ENCODE peak calls at places on chromosomes 3 and 15, in ten cellular contexts. M is GM23248; A is astrocyte; F is aorta; W is transverse colon; H is CD8-positive, alpha-beta T cell; Q is small intestine; R is NT2/D1; X is IMR-90; I is mucosa of descending colon. B is an unnamed sample. For H3K36me3, the result is how much of the 10 kb centered on the place peaks cover.

GRCh38 chr3:2096196-2096595 is 2.5 kb upstream of the CNTN4 start:
- DNase-seq in M (no peak), A (no peak), F (no peak), W (no peak), H (no peak), Q (no peak), R (no peak), X (no peak), I (no peak), B (no peak)

GRCh38 chr3:32819581-32820348 is 2.0 kb downstream of the TRIM71 start:
- DNase-seq in M (no peak), A (no peak), F (peak), W (no peak), H (no peak), Q (no peak), R (no peak), X (no peak), I (no peak), B (no peak)

GRCh38 chr3:188915137-188915536 is 256.6 kb upstream of the TPRG1 start:
- DNase-seq in M (peak), A (peak), F (no peak), W (no peak), H (no peak), Q (no peak), R (no peak), X (peak), I (no peak), B (no peak)

GRCh38 chr3:58214484-58215316 is 3.9 kb upstream of the DNASE1L3 start:
- DNase-seq in M (peak), A (no peak), F (no peak), W (peak), H (no peak), Q (no peak), R (no peak), X (peak), I (peak), B (no peak)

GRCh38 chr15:79296583-79296982 is 14.1 kb downstream of the ANKRD34C start:
- DNase-seq in M (no peak), A (no peak), F (no peak), W (no peak), H (no peak), Q (no peak), R (no peak), X (no peak), I (no peak), B (no peak)

GRCh38 chr3:79497447-79498111 is 270.2 kb downstream of the ROBO1 start:
- DNase-seq in M (peak), A (no peak), F (no peak), W (no peak), H (no peak), Q (no peak), R (no peak), X (peak), I (no peak), B (no peak)

GRCh38 chr3:12303532-12303931 is 14.7 kb downstream of the PPARG start:
- DNase-seq in M (peak), A (peak), F (no peak), W (no peak), H (no peak), Q (no peak), R (no peak), X (peak), I (no peak), B (peak)

GRCh38 chr3:174581551-174581950 is 277.6 kb upstream of the NAALADL2 start:
- DNase-seq in M (peak), A (no peak), F (no peak), W (no peak), H (no peak), Q (no peak), R (no peak), X (no peak), I (no peak), B (no peak)

GRCh38 chr15:63291507-63291906 is 14.1 kb downstream of the APH1B start:
- DNase-seq in M (peak), A (peak), F (no peak), W (no peak), H (no peak), Q (no peak), R (no peak), X (peak), I (no peak), B (peak)

GRCh38 chr3:119786409-119786808 is 4.5 kb downstream of the NR1I2 start:
- DNase-seq in M (no peak), A (no peak), F (no peak), W (no peak), H (no peak), Q (peak), R (no peak), X (no peak), I (no peak), B (no peak)
- H3K4me3 ChIP-seq in M (no peak), A (no peak), F (no peak), W (no peak), H (no peak), Q (no peak), R (no peak), X (no peak), I (no peak), B (no peak)

GRCh38 chr3:187041362-187042061 is 97.8 kb downstream of the RPL39L start:
- DNase-seq in M (peak), A (peak), F (no peak), W (no peak), H (peak), Q (peak), R (no peak), X (peak), I (no peak), B (no peak)

GRCh38 chr3:187042062-187042745 is 97.1 kb downstream of the RPL39L start:
- DNase-seq in M (no peak), A (no peak), F (no peak), W (no peak), H (no peak), Q (no peak), R (no peak), X (no peak), I (no peak), B (no peak)

GRCh38 chr3:187044871-187045552 is 94.3 kb downstream of the RPL39L start:
- DNase-seq in M (no peak), A (no peak), F (no peak), W (peak), H (no peak), Q (no peak), R (no peak), X (no peak), I (peak), B (no peak)

GRCh38 chr3:187044206-187044605 is 95.1 kb downstream of the RPL39L start:
- DNase-seq in M (no peak), A (no peak), F (no peak), W (no peak), H (no peak), Q (no peak), R (no peak), X (no peak), I (peak), B (no peak)

GRCh38 chr3:187042874-187043458 is 96.3 kb downstream of the RPL39L start:
- DNase-seq in M (no peak), A (no peak), F (no peak), W (no peak), H (no peak), Q (no peak), R (no peak), X (no peak), I (no peak), B (no peak)
- H3K36me3 ChIP-seq in M (under half), A (under half), F (under half), W (under half), H (under half), Q (under half), R (under half), X (under half), I (under half), B (under half)

GRCh38 chr3:29513236-29513635 is 232.4 kb downstream of the RBMS3 start:
- DNase-seq in M (peak), A (peak), F (no peak), W (no peak), H (no peak), Q (no peak), R (no peak), X (peak), I (no peak), B (no peak)
- H3K4me3 ChIP-seq in M (peak), A (peak), F (peak), W (no peak), H (no peak), Q (no peak), R (no peak), X (no peak), I (no peak), B (no peak)

GRCh38 chr3:105528956-105529355 is 162.2 kb downstream of the ALCAM start:
- DNase-seq in M (no peak), A (no peak), F (no peak), W (no peak), H (no peak), Q (no peak), R (no peak), X (no peak), I (no peak), B (no peak)
- H3K36me3 ChIP-seq in M (under half), A (under half), F (under half), W (under half), H (under half), Q (under half), R (under half), X (under half), I (under half), B (under half)

GRCh38 chr3:62370112-62371031 is 3.0 kb downstream of the FEZF2 start:
- DNase-seq in M (no peak), A (no peak), F (no peak), W (no peak), H (no peak), Q (no peak), R (no peak), X (no peak), I (no peak), B (no peak)

GRCh38 chr3:62367735-62368704 is 5.3 kb downstream of the FEZF2 start:
- DNase-seq in M (no peak), A (no peak), F (no peak), W (no peak), H (no peak), Q (no peak), R (no peak), X (no peak), I (no peak), B (no peak)

GRCh38 chr3:62371032-62371734 is 2.2 kb downstream of the FEZF2 start:
- DNase-seq in M (no peak), A (no peak), F (peak), W (no peak), H (no peak), Q (no peak), R (no peak), X (no peak), I (no peak), B (no peak)

GRCh38 chr3:62369476-62369743 is 3.9 kb downstream of the FEZF2 start:
- DNase-seq in M (no peak), A (no peak), F (no peak), W (no peak), H (no peak), Q (no peak), R (no peak), X (no peak), I (no peak), B (no peak)

GRCh38 chr3:62368705-62369475 is 4.5 kb downstream of the FEZF2 start:
- DNase-seq in M (peak), A (no peak), F (peak), W (no peak), H (no peak), Q (no peak), R (no peak), X (no peak), I (no peak), B (no peak)
- H3K4me3 ChIP-seq in M (peak), A (peak), F (no peak), W (no peak), H (no peak), Q (no peak), R (peak), X (no peak), I (no peak), B (no peak)

DNA sequence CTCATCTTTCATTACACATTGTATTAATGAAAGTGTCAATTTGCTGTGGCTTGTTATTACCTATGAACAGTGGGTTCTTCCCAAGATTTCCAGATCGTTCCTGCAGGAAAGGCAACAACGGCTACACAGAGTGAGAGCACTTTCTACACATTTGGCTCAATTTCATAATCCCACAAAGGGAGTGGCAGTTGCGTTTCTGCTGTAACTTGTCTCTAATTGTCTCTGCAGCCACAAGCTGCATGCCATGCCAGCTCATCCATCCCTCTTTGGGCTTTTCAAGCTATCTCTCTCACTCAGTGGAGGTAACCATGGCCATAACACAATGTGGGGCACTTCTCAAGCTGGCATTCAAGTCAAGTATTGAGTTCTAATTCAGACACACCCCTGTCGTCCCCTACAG is 27.7 kb upstream of the CPNE4 start:
- DNase-seq in M (no peak), A (no peak), F (no peak), W (no peak), H (no peak), Q (no peak), R (no peak), X (no peak), I (no peak), B (no peak)
- H3K36me3 ChIP-seq in M (under half), A (under half), F (under half), W (under half), H (under half), Q (under half), R (under half), X (under half), I (under half), B (under half)

B was measured in BJ.